ENCODE peak calls at places on chromosomes 1 and 21, in eight cellular contexts. X is dorsolateral prefrontal cortex; F is kidney epithelial cell; E is D721Med; L is psoas muscle; H is keratinocyte; M is activated gamma-delta T cell treated with Interleukin-2 at 50 U/mL for 16 hours; W is activated CD4-positive, alpha-beta T cell treated with anti-CD3 and anti-CD28 coated beads, Interleukin-2, amount 10 ng/mL, durations not matched to agents 7 days and 5 days. Z is an unnamed sample.

GRCh38 chr1:43655953-43656352 is 6.0 kb downstream of the KDM4A start:
- DNase-seq in E (no peak), L (no peak), W (no peak), F (no peak), H (no peak), M (no peak), X (no peak), Z (no peak)

GRCh38 chr1:229221106-229222019 is 49.5 kb upstream of the RAB4A start:
- DNase-seq in X (no peak), F (no peak), W (no peak), H (no peak), M (no peak), L (no peak), E (no peak), Z (peak)

GRCh38 chr21:38315155-38315554 is 58.4 kb downstream of the KCNJ15 start:
- DNase-seq in H (no peak), E (no peak), F (no peak), M (no peak), L (no peak), W (no peak), X (no peak), Z (no peak)

GRCh38 chr21:31220567-31220966 is 123.5 kb downstream of the TIAM1 start:
- DNase-seq in L (no peak), M (no peak), X (no peak), E (no peak), F (no peak), H (peak), W (no peak), Z (no peak)

GRCh38 chr1:36323636-36324321 is at the start of gene EVA1B:
- DNase-seq in X (no peak), F (no peak), L (peak), H (no peak), W (peak), M (peak), E (no peak), Z (peak)

GRCh38 chr1:41382531-41383090 is 21.4 kb downstream of the FOXO6 start:
- DNase-seq in F (no peak), H (no peak), L (peak), E (no peak), M (no peak), X (no peak), W (no peak), Z (peak)

GRCh38 chr21:32083175-32083574 is 195.7 kb downstream of the MIS18A start:
- DNase-seq in W (no peak), E (no peak), F (no peak), X (no peak), L (no peak), H (no peak), M (no peak), Z (no peak)

GRCh38 chr1:2416403-2416802 is 4.0 kb upstream of the PEX10 start:
- DNase-seq in L (no peak), E (no peak), H (no peak), X (no peak), M (peak), W (peak), F (no peak), Z (no peak)

GRCh38 chr1:54857741-54858665 is 29.0 kb downstream of the DHCR24 start:
- DNase-seq in L (peak), F (peak), M (no peak), W (no peak), X (no peak), E (no peak), H (no peak), Z (no peak)

GRCh38 chr1:3066826-3067225 is 2.2 kb upstream of the PRDM16 start:
- DNase-seq in H (no peak), M (no peak), E (no peak), W (no peak), F (no peak), L (no peak), X (peak), Z (peak)

GRCh38 chr1:94658221-94658620 is 116.7 kb upstream of the F3 start:
- DNase-seq in L (no peak), E (no peak), M (no peak), H (no peak), W (no peak), X (no peak), F (no peak), Z (no peak)

GRCh38 chr1:230824571-230825060 is 43.7 kb downstream of the C1orf198 start:
- DNase-seq in H (no peak), L (no peak), F (no peak), X (no peak), W (no peak), E (no peak), M (no peak), Z (no peak)

GRCh38 chr1:235473808-235474207 is 30.4 kb downstream of the B3GALNT2 start:
- DNase-seq in H (no peak), X (no peak), E (no peak), W (no peak), M (no peak), L (no peak), F (no peak), Z (no peak)

GRCh38 chr1:185426761-185427698 is 110.0 kb upstream of the IVNS1ABP start:
- DNase-seq in F (no peak), M (no peak), L (no peak), X (no peak), H (no peak), E (no peak), W (no peak), Z (no peak)

GRCh38 chr1:230268371-230269170 is 157.6 kb downstream of the PGBD5 start:
- DNase-seq in X (no peak), F (peak), H (no peak), W (peak), M (no peak), L (peak), E (peak), Z (no peak)

GRCh38 chr1:39266269-39266668 is 61.8 kb downstream of the MACF1 start:
- DNase-seq in W (no peak), L (no peak), E (no peak), H (no peak), F (no peak), M (no peak), X (no peak), Z (no peak)

GRCh38 chr1:156394835-156395461 is 25.9 kb downstream of the RHBG start:
- DNase-seq in H (no peak), M (no peak), W (no peak), E (no peak), L (no peak), F (no peak), X (no peak), Z (no peak)

GRCh38 chr1:36654586-36654985 is 171.9 kb upstream of the CSF3R start:
- DNase-seq in X (no peak), W (no peak), L (no peak), E (no peak), H (no peak), M (no peak), F (no peak), Z (no peak)

GRCh38 chr1:184222561-184223157 is 164.2 kb upstream of the C1orf21 start:
- DNase-seq in F (no peak), H (no peak), L (peak), E (peak), W (peak), M (peak), X (no peak), Z (no peak)

GRCh38 chr1:12480748-12481362 is 137.2 kb downstream of the DHRS3 start:
- DNase-seq in H (peak), L (no peak), E (no peak), X (no peak), M (no peak), W (peak), F (peak), Z (no peak)

GRCh38 chr1:174968750-174969244 is 30.9 kb upstream of the CACYBP start:
- DNase-seq in X (no peak), L (no peak), W (peak), M (peak), F (peak), H (no peak), E (no peak), Z (no peak)

GRCh38 chr1:76786232-76786631 is 81.0 kb upstream of the ST6GALNAC5 start:
- DNase-seq in E (no peak), W (no peak), F (no peak), H (no peak), L (no peak), X (no peak), M (no peak), Z (no peak)

GRCh38 chr1:156813750-156814570 is 2.7 kb downstream of the SH2D2A start:
- DNase-seq in M (peak), W (peak), X (peak), E (peak), H (no peak), F (no peak), L (peak), Z (peak)

GRCh38 chr1:109547412-109548320 is 749 bp upstream of the GNAI3 start:
- DNase-seq in E (no peak), W (peak), M (no peak), F (no peak), H (no peak), L (peak), X (no peak), Z (no peak)

GRCh38 chr1:33014464-33015170 is 22.1 kb downstream of the AK2 start:
- DNase-seq in H (no peak), X (no peak), E (no peak), M (no peak), F (no peak), W (no peak), L (no peak), Z (no peak)

GRCh38 chr1:231872461-231872910 is 245.9 kb downstream of the DISC1 start:
- DNase-seq in F (no peak), L (no peak), M (no peak), E (no peak), H (no peak), X (no peak), W (no peak), Z (no peak)

Z was measured in pancreas.